ENCODE peak calls at places on chromosomes 3 and 15, in six cellular contexts. One of them, this sample, is unnamed.

GRCh38 chr3:194270627-194271458 is 80.3 kb downstream of the CPN2 start:
- DNase-seq in heart right ventricle: peak; percentile 91
- DNase-seq in IMR-90: no peak
- DNase-seq in cardiac muscle cell: peak; percentile 75
- DNase-seq in MM.1S: no peak
- DNase-seq in esophagus squamous epithelium: no peak
- DNase-seq in this sample: no peak

GRCh38 chr3:190319660-190320059 is 2.6 kb downstream of the CLDN1 start:
- DNase-seq in esophagus squamous epithelium: no peak
- DNase-seq in heart right ventricle: no peak
- DNase-seq in cardiac muscle cell: no peak
- DNase-seq in MM.1S: no peak
- DNase-seq in IMR-90: peak; percentile 67
- DNase-seq in this sample: no peak

GRCh38 chr3:126300761-126301481 is 56.3 kb downstream of the KLF15 start:
- DNase-seq in MM.1S: no peak
- DNase-seq in cardiac muscle cell: peak; percentile 77
- DNase-seq in esophagus squamous epithelium: no peak
- DNase-seq in heart right ventricle: peak; percentile 62
- DNase-seq in IMR-90: no peak
- DNase-seq in this sample: no peak

GRCh38 chr15:70023064-70023768 is 74.5 kb downstream of the TLE3 start:
- DNase-seq in esophagus squamous epithelium: no peak
- DNase-seq in MM.1S: peak; percentile 86
- DNase-seq in heart right ventricle: no peak
- DNase-seq in IMR-90: peak; percentile 75
- DNase-seq in cardiac muscle cell: peak; percentile 84
- DNase-seq in this sample: peak; percentile 86

GRCh38 chr15:74845581-74845980 is 2.6 kb upstream of the ULK3 start:
- DNase-seq in IMR-90: no peak
- DNase-seq in heart right ventricle: no peak
- DNase-seq in MM.1S: no peak
- DNase-seq in cardiac muscle cell: no peak
- DNase-seq in esophagus squamous epithelium: no peak
- DNase-seq in this sample: peak; percentile 30

GRCh38 chr3:127675651-127676391 is 3.1 kb downstream of the ABTB1 start:
- DNase-seq in cardiac muscle cell: no peak
- DNase-seq in IMR-90: no peak
- DNase-seq in heart right ventricle: no peak
- DNase-seq in MM.1S: no peak
- DNase-seq in esophagus squamous epithelium: no peak
- DNase-seq in this sample: no peak

GRCh38 chr3:188137062-188137461 is 16.9 kb upstream of the LPP start:
- DNase-seq in esophagus squamous epithelium: no peak
- DNase-seq in heart right ventricle: no peak
- DNase-seq in IMR-90: no peak
- DNase-seq in cardiac muscle cell: peak; percentile 21
- DNase-seq in MM.1S: no peak
- DNase-seq in this sample: no peak

GRCh38 chr3:195266428-195266827 is 4.5 kb downstream of the XXYLT1 start:
- DNase-seq in IMR-90: no peak
- DNase-seq in esophagus squamous epithelium: no peak
- DNase-seq in heart right ventricle: no peak
- DNase-seq in MM.1S: no peak
- DNase-seq in cardiac muscle cell: no peak
- DNase-seq in this sample: no peak

GRCh38 chr15:84826369-84826823 is 9.2 kb downstream of the ALPK3 start:
- DNase-seq in MM.1S: no peak
- DNase-seq in cardiac muscle cell: peak; percentile 42
- DNase-seq in heart right ventricle: no peak
- DNase-seq in esophagus squamous epithelium: no peak
- DNase-seq in IMR-90: no peak
- DNase-seq in this sample: no peak

GRCh38 chr3:65836047-65836446 is 202.7 kb downstream of the MAGI1 start:
- DNase-seq in cardiac muscle cell: peak; percentile 52
- DNase-seq in MM.1S: no peak
- DNase-seq in IMR-90: peak; percentile 67
- DNase-seq in heart right ventricle: no peak
- DNase-seq in esophagus squamous epithelium: no peak
- DNase-seq in this sample: no peak

GRCh38 chr3:72997421-72997961 is 880 bp downstream of the PPP4R2 start:
- DNase-seq in MM.1S: peak; percentile 69
- DNase-seq in esophagus squamous epithelium: no peak
- DNase-seq in IMR-90: peak; percentile 64
- DNase-seq in heart right ventricle: peak; percentile 49
- DNase-seq in cardiac muscle cell: peak; percentile 67
- DNase-seq in this sample: peak; percentile 54

GRCh38 chr3:101890716-101891115 is 41.4 kb downstream of the NFKBIZ start:
- DNase-seq in MM.1S: no peak
- DNase-seq in cardiac muscle cell: peak; percentile 18
- DNase-seq in esophagus squamous epithelium: no peak
- DNase-seq in IMR-90: peak; percentile 88
- DNase-seq in heart right ventricle: no peak
- DNase-seq in this sample: no peak

GRCh38 chr3:170055209-170055608 is 17.4 kb downstream of the GPR160 start:
- DNase-seq in esophagus squamous epithelium: no peak
- DNase-seq in MM.1S: peak; percentile 56
- DNase-seq in heart right ventricle: no peak
- DNase-seq in cardiac muscle cell: no peak
- DNase-seq in IMR-90: peak; percentile 51
- DNase-seq in this sample: no peak

DNA sequence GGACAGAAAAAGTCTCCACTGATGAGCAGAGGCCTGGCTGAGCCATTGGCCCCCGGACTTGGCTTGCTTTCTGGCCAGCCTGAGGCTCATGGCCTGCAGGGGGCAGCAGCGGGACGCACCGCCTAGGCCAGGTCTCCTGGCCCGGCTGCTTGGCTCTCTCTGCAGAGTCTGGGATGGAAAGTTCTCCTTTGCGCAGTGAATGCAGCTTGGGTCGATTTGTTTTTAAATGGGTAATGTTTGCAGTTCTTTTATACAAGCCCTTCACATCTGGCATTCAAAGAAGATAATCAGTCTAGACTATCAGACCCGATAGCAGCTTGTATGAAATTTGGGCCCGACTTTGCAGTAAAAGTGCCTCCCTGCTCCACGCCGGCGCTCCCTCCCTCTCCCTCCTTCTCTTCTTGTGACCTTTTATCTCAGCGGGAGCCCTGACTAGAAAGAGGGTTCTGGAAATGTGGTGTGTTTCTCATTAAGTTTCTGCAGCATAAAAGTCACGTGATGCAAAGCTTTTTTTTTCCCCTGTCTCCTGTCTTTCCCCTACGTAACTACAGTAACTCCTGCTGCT is 59.9 kb downstream of the ZNF621 start:
- DNase-seq in MM.1S: peak; percentile 65
- DNase-seq in heart right ventricle: peak; percentile 89
- DNase-seq in cardiac muscle cell: peak; percentile 92
- DNase-seq in esophagus squamous epithelium: peak; percentile 13
- DNase-seq in IMR-90: peak; percentile 65
- DNase-seq in this sample: peak; percentile 48
- H3K9me3 ChIP-seq in MM.1S: no peaks in the 10 kb centered on the region
- H3K9me3 ChIP-seq in heart right ventricle: no peaks in the 10 kb centered on the region
- H3K9me3 ChIP-seq in cardiac muscle cell: no peaks in the 10 kb centered on the region
- H3K9me3 ChIP-seq in esophagus squamous epithelium: no peaks in the 10 kb centered on the region
- H3K9me3 ChIP-seq in IMR-90: no peaks in the 10 kb centered on the region
- H3K9me3 ChIP-seq in this sample: no peaks in the 10 kb centered on the region

GRCh38 chr3:14652-15051 is 181.9 kb upstream of the CHL1 start:
- DNase-seq in IMR-90: no peak
- DNase-seq in cardiac muscle cell: no peak
- DNase-seq in esophagus squamous epithelium: no peak
- DNase-seq in heart right ventricle: no peak
- DNase-seq in MM.1S: no peak
- DNase-seq in this sample: no peak

GRCh38 chr3:16366-16765 is 180.2 kb upstream of the CHL1 start:
- DNase-seq in cardiac muscle cell: no peak
- DNase-seq in heart right ventricle: no peak
- DNase-seq in esophagus squamous epithelium: no peak
- DNase-seq in IMR-90: no peak
- DNase-seq in MM.1S: no peak
- DNase-seq in this sample: no peak

GRCh38 chr3:11734-12133 is 184.8 kb upstream of the CHL1 start:
- DNase-seq in MM.1S: no peak
- DNase-seq in IMR-90: no peak
- DNase-seq in esophagus squamous epithelium: no peak
- DNase-seq in heart right ventricle: no peak
- DNase-seq in cardiac muscle cell: peak; percentile 8
- DNase-seq in this sample: no peak
- H3K4me3 ChIP-seq in MM.1S: no peak overlapping the region
- H3K4me3 ChIP-seq in IMR-90: peak overlapping the region; percentile 64
- H3K4me3 ChIP-seq in esophagus squamous epithelium: no peak overlapping the region
- H3K4me3 ChIP-seq in heart right ventricle: no peak overlapping the region
- H3K4me3 ChIP-seq in cardiac muscle cell: no peak overlapping the region
- H3K4me3 ChIP-seq in this sample: no peak overlapping the region

DNA sequence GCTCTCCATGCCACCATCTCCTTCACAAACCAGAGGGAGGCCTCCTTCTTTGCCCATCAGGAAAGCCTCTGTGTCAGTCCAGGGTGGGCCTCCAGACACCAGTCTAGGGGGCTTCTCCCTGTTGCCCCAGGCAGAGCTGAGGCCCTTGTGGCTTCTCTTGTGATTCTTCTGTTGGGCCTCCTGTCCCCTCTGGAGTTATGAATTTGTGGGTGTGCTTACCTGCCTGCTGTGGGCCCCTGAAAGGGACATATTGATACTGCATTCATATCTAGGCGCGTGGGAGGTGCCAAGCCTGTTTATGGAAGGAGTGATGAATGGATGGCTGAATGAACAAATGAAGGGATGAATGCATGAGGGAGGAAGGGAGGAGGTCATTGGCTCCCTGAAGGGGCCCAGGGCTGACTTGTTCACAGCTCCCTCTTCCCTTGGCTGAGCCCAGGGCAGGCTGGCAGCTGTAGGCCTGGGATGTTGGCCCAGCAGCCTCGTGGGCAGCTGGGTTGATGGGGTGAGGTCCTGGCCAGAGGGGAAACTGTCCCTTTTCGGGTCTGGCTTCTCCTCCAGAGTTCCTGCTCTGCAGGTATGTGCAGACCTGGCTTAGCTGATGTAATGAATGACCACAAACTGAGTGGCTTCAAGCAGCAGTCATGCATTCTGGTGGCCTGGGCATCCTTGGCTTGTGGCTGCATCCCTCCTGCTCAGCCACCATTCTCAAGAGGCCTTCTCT is 195.4 kb downstream of the GOLGA6L6 start:
- DNase-seq in IMR-90: no peak
- DNase-seq in heart right ventricle: no peak
- DNase-seq in cardiac muscle cell: no peak
- DNase-seq in esophagus squamous epithelium: no peak
- DNase-seq in MM.1S: peak; percentile 5
- DNase-seq in this sample: no peak
- H3K9me3 ChIP-seq in IMR-90: peaks cover 80% of the 10 kb centered on the region
- H3K9me3 ChIP-seq in heart right ventricle: peaks cover 14% of the 10 kb centered on the region
- H3K9me3 ChIP-seq in cardiac muscle cell: peaks cover 46% of the 10 kb centered on the region
- H3K9me3 ChIP-seq in esophagus squamous epithelium: peaks cover 38% of the 10 kb centered on the region
- H3K9me3 ChIP-seq in MM.1S: no peaks in the 10 kb centered on the region
- H3K9me3 ChIP-seq in this sample: no peaks in the 10 kb centered on the region

GRCh38 chr3:17141699-17142098 is 256.9 kb downstream of the PLCL2 start:
- DNase-seq in heart right ventricle: no peak
- DNase-seq in IMR-90: no peak
- DNase-seq in esophagus squamous epithelium: no peak
- DNase-seq in cardiac muscle cell: no peak
- DNase-seq in MM.1S: no peak
- DNase-seq in this sample: no peak
- H3K4me3 ChIP-seq in heart right ventricle: no peak overlapping the region
- H3K4me3 ChIP-seq in IMR-90: no peak overlapping the region
- H3K4me3 ChIP-seq in esophagus squamous epithelium: no peak overlapping the region
- H3K4me3 ChIP-seq in cardiac muscle cell: no peak overlapping the region
- H3K4me3 ChIP-seq in MM.1S: no peak overlapping the region
- H3K4me3 ChIP-seq in this sample: no peak overlapping the region

GRCh38 chr15:25237291-25237978 is 201.4 kb downstream of the UBE3A start:
- DNase-seq in heart right ventricle: no peak
- DNase-seq in IMR-90: no peak
- DNase-seq in cardiac muscle cell: no peak
- DNase-seq in esophagus squamous epithelium: no peak
- DNase-seq in MM.1S: no peak
- DNase-seq in this sample: no peak
- H3K9me3 ChIP-seq in heart right ventricle: peaks cover 17% of the 10 kb centered on the region
- H3K9me3 ChIP-seq in IMR-90: peaks cover 76% of the 10 kb centered on the region
- H3K9me3 ChIP-seq in cardiac muscle cell: no peaks in the 10 kb centered on the region
- H3K9me3 ChIP-seq in esophagus squamous epithelium: peaks cover 34% of the 10 kb centered on the region
- H3K9me3 ChIP-seq in MM.1S: no peaks in the 10 kb centered on the region
- H3K9me3 ChIP-seq in this sample: peaks cover 7% of the 10 kb centered on the region

GRCh38 chr15:78265137-78265460 is 737 bp downstream of the DNAJA4 start:
- DNase-seq in MM.1S: no peak
- DNase-seq in cardiac muscle cell: no peak
- DNase-seq in heart right ventricle: no peak
- DNase-seq in esophagus squamous epithelium: no peak
- DNase-seq in IMR-90: no peak
- DNase-seq in this sample: no peak
- H3K4me3 ChIP-seq in MM.1S: peak overlapping the region; percentile 31
- H3K4me3 ChIP-seq in cardiac muscle cell: no peak overlapping the region
- H3K4me3 ChIP-seq in heart right ventricle: peak overlapping the region; percentile 81
- H3K4me3 ChIP-seq in esophagus squamous epithelium: peak overlapping the region; percentile 57
- H3K4me3 ChIP-seq in IMR-90: no peak overlapping the region
- H3K4me3 ChIP-seq in this sample: peak overlapping the region; percentile 58

GRCh38 chr3:177377166-177377565 is 179.9 kb upstream of the TBL1XR1 start:
- DNase-seq in esophagus squamous epithelium: no peak
- DNase-seq in heart right ventricle: no peak
- DNase-seq in MM.1S: no peak
- DNase-seq in IMR-90: no peak
- DNase-seq in cardiac muscle cell: no peak
- DNase-seq in this sample: no peak
- H3K9me3 ChIP-seq in esophagus squamous epithelium: peaks cover 5% of the 10 kb centered on the region
- H3K9me3 ChIP-seq in heart right ventricle: peaks cover 8% of the 10 kb centered on the region
- H3K9me3 ChIP-seq in MM.1S: no peaks in the 10 kb centered on the region
- H3K9me3 ChIP-seq in IMR-90: peaks cover 6% of the 10 kb centered on the region
- H3K9me3 ChIP-seq in cardiac muscle cell: no peaks in the 10 kb centered on the region
- H3K9me3 ChIP-seq in this sample: no peaks in the 10 kb centered on the region

GRCh38 chr15:90930861-90931629 is 1.3 kb downstream of the HDDC3 start:
- DNase-seq in MM.1S: peak; percentile 17
- DNase-seq in cardiac muscle cell: no peak
- DNase-seq in esophagus squamous epithelium: no peak
- DNase-seq in IMR-90: no peak
- DNase-seq in heart right ventricle: no peak
- DNase-seq in this sample: no peak
- H3K4me3 ChIP-seq in MM.1S: peak overlapping the region; percentile 80
- H3K4me3 ChIP-seq in cardiac muscle cell: no peak overlapping the region
- H3K4me3 ChIP-seq in esophagus squamous epithelium: peak overlapping the region; percentile 68
- H3K4me3 ChIP-seq in IMR-90: no peak overlapping the region
- H3K4me3 ChIP-seq in heart right ventricle: peak overlapping the region; percentile 80
- H3K4me3 ChIP-seq in this sample: peak overlapping the region; percentile 95

GRCh38 chr15:76270876-76271275 is 40.4 kb downstream of the ETFA start:
- DNase-seq in esophagus squamous epithelium: no peak
- DNase-seq in MM.1S: no peak
- DNase-seq in heart right ventricle: no peak
- DNase-seq in IMR-90: no peak
- DNase-seq in cardiac muscle cell: no peak
- DNase-seq in this sample: no peak

GRCh38 chr15:76267077-76267476 is 44.2 kb downstream of the ETFA start:
- DNase-seq in heart right ventricle: no peak
- DNase-seq in esophagus squamous epithelium: no peak
- DNase-seq in IMR-90: no peak
- DNase-seq in cardiac muscle cell: no peak
- DNase-seq in MM.1S: no peak
- DNase-seq in this sample: no peak
- H3K9me3 ChIP-seq in heart right ventricle: peaks cover 33% of the 10 kb centered on the region
- H3K9me3 ChIP-seq in esophagus squamous epithelium: peaks cover 11% of the 10 kb centered on the region
- H3K9me3 ChIP-seq in IMR-90: peaks cover 18% of the 10 kb centered on the region
- H3K9me3 ChIP-seq in cardiac muscle cell: no peaks in the 10 kb centered on the region
- H3K9me3 ChIP-seq in MM.1S: no peaks in the 10 kb centered on the region
- H3K9me3 ChIP-seq in this sample: no peaks in the 10 kb centered on the region